ENCODE peak calls at places on chromosomes 5 and 9, in nine cellular contexts. I is EL; Q is uterus; X is activated T-helper 9 cell treated with anti-CD3 and anti-CD28 coated beads, Interleukin-2, amount 50 U/mL, for 16 hours; C is small intestine; O is stimulated activated CD4-positive, alpha-beta T cell treated with anti-CD3 and anti-CD28 coated beads, Interleukin-15, amount 100 ng/mL, for 1 hour; L is Karpas-422; K is H7; V is CD8-positive, alpha-beta memory T cell. Z is an unnamed sample.

GRCh38 chr5:75348241-75348640 is 11.2 kb downstream of the HMGCR start:
- DNase-seq in I (peak; percentile 42), Q (no peak), X (no peak), C (no peak), O (no peak), L (no peak), K (no peak), V (no peak), Z (no peak)

GRCh38 chr9:122197882-122198281 is 30.9 kb downstream of the LHX6 start:
- DNase-seq in I (no peak), Q (no peak), X (no peak), C (no peak), O (no peak), L (no peak), K (no peak), V (no peak), Z (no peak)

GRCh38 chr9:125460883-125461475 is 199.4 kb downstream of the GAPVD1 start:
- DNase-seq in I (peak; percentile 32), Q (peak; percentile 81), X (no peak), C (no peak), O (no peak), L (no peak), K (no peak), V (no peak), Z (no peak)

GRCh38 chr5:103743455-103743854 is 180.9 kb upstream of the NUDT12 start:
- DNase-seq in I (no peak), Q (no peak), X (no peak), C (no peak), O (no peak), L (no peak), K (no peak), V (no peak), Z (no peak)

GRCh38 chr9:2289234-2289755 is 274.1 kb downstream of the SMARCA2 start:
- DNase-seq in I (no peak), Q (no peak), X (no peak), C (no peak), O (no peak), L (peak; percentile 86), K (no peak), V (no peak), Z (no peak)

GRCh38 chr9:19969721-19970120 is 180.9 kb upstream of the SLC24A2 start:
- DNase-seq in I (no peak), Q (no peak), X (no peak), C (no peak), O (no peak), L (no peak), K (no peak), V (no peak), Z (no peak)

GRCh38 chr5:122053181-122054109 is 24.6 kb downstream of the LOX start:
- DNase-seq in I (no peak), Q (peak; percentile 31), X (no peak), C (no peak), O (no peak), L (no peak), K (no peak), V (no peak), Z (no peak)

GRCh38 chr5:158435161-158435616 is 576.2 kb upstream of the CLINT1 start:
- DNase-seq in I (peak; percentile 53), Q (no peak), X (no peak), C (no peak), O (no peak), L (peak; percentile 31), K (no peak), V (no peak), Z (no peak)

GRCh38 chr9:3058409-3058808 is 214.5 kb upstream of the PUM3 start:
- DNase-seq in I (no peak), Q (no peak), X (no peak), C (no peak), O (no peak), L (no peak), K (no peak), V (no peak), Z (no peak)

GRCh38 chr5:111197523-111197922 is 26.7 kb upstream of the CAMK4 start:
- DNase-seq in I (peak; percentile 13), Q (no peak), X (no peak), C (peak; percentile 18), O (no peak), L (no peak), K (no peak), V (no peak), Z (no peak)

GRCh38 chr9:114072181-114073140 is 5.6 kb downstream of the AMBP start:
- DNase-seq in I (no peak), Q (peak; percentile 33), X (no peak), C (no peak), O (no peak), L (no peak), K (peak; percentile 63), V (no peak), Z (no peak)

GRCh38 chr9:118961857-118962256 is 407.4 kb downstream of the BRINP1 start:
- DNase-seq in I (peak; percentile 86), Q (no peak), X (no peak), C (peak; percentile 0), O (no peak), L (no peak), K (peak; percentile 3), V (no peak), Z (no peak)

GRCh38 chr9:137318976-137319375 is 16.9 kb upstream of the NRARP start:
- DNase-seq in I (no peak), Q (peak; percentile 31), X (no peak), C (no peak), O (no peak), L (no peak), K (peak; percentile 89), V (no peak), Z (no peak)

GRCh38 chr9:137486545-137487453 is 27.7 kb upstream of the NSMF start:
- DNase-seq in I (no peak), Q (no peak), X (no peak), C (no peak), O (no peak), L (no peak), K (peak; percentile 62), V (no peak), Z (no peak)

GRCh38 chr5:127961764-127962148 is 121.8 kb upstream of the SLC12A2 start:
- DNase-seq in I (no peak), Q (no peak), X (no peak), C (peak; percentile 81), O (no peak), L (no peak), K (no peak), V (no peak), Z (no peak)

GRCh38 chr9:130453487-130453886 is 8.7 kb downstream of the ASS1 start:
- DNase-seq in I (peak; percentile 21), Q (peak; percentile 63), X (no peak), C (peak; percentile 55), O (no peak), L (no peak), K (no peak), V (no peak), Z (no peak)

GRCh38 chr5:137710086-137710485 is 25.8 kb downstream of the KLHL3 start:
- DNase-seq in I (peak; percentile 32), Q (no peak), X (no peak), C (no peak), O (no peak), L (no peak), K (no peak), V (no peak), Z (no peak)

GRCh38 chr5:82277613-82277986 is 554 bp downstream of the RPS23 start:
- DNase-seq in I (peak; percentile 10), Q (no peak), X (no peak), C (no peak), O (no peak), L (peak; percentile 64), K (no peak), V (no peak), Z (no peak)

GRCh38 chr9:129776566-129776937 is 23.7 kb upstream of the PTGES start:
- DNase-seq in I (no peak), Q (peak; percentile 20), X (no peak), C (no peak), O (no peak), L (peak; percentile 9), K (no peak), V (no peak), Z (no peak)

GRCh38 chr5:137647401-137647800 is 88.5 kb downstream of the KLHL3 start:
- DNase-seq in I (no peak), Q (no peak), X (no peak), C (no peak), O (no peak), L (no peak), K (no peak), V (no peak), Z (no peak)

GRCh38 chr9:346114-346513 is 131.4 kb downstream of the DOCK8 start:
- DNase-seq in I (no peak), Q (no peak), X (no peak), C (no peak), O (no peak), L (no peak), K (no peak), V (no peak), Z (no peak)

GRCh38 chr5:89073045-89073444 is 190.1 kb upstream of the MEF2C start:
- DNase-seq in I (no peak), Q (no peak), X (no peak), C (no peak), O (no peak), L (no peak), K (no peak), V (no peak), Z (no peak)

GRCh38 chr5:168057905-168058304 is 233.5 kb upstream of the WWC1 start:
- DNase-seq in I (no peak), Q (no peak), X (no peak), C (no peak), O (no peak), L (no peak), K (no peak), V (no peak), Z (no peak)

GRCh38 chr9:124770359-124771020 is 621 bp downstream of the NR6A1 start:
- DNase-seq in I (no peak), Q (no peak), X (no peak), C (peak; percentile 56), O (peak; percentile 3), L (no peak), K (peak; percentile 93), V (peak; percentile 58), Z (no peak)

GRCh38 chr5:78327761-78328510 is 32.5 kb upstream of the SCAMP1 start:
- DNase-seq in I (no peak), Q (no peak), X (no peak), C (no peak), O (no peak), L (no peak), K (no peak), V (no peak), Z (no peak)

GRCh38 chr5:72206160-72206559 is 98.9 kb downstream of the MAP1B start:
- DNase-seq in I (no peak), Q (no peak), X (no peak), C (no peak), O (no peak), L (no peak), K (no peak), V (no peak), Z (no peak)

GRCh38 chr5:124912653-124913328 is 166.4 kb upstream of the ZNF608 start:
- DNase-seq in I (no peak), Q (no peak), X (no peak), C (no peak), O (no peak), L (no peak), K (no peak), V (no peak), Z (no peak)

GRCh38 chr9:91836515-91836914 is 113.5 kb downstream of the ROR2 start:
- DNase-seq in I (no peak), Q (no peak), X (no peak), C (no peak), O (no peak), L (no peak), K (peak; percentile 67), V (no peak), Z (no peak)

GRCh38 chr5:149429839-149430721 is 51.0 kb upstream of the IL17B start:
- DNase-seq in I (no peak), Q (peak; percentile 82), X (no peak), C (no peak), O (no peak), L (no peak), K (peak; percentile 80), V (no peak), Z (peak; percentile 24)

GRCh38 chr9:124452326-124452725 is 2.1 kb downstream of the ADGRD2 start:
- DNase-seq in I (no peak), Q (no peak), X (no peak), C (no peak), O (no peak), L (no peak), K (peak; percentile 50), V (no peak), Z (no peak)

GRCh38 chr5:95864944-95865504 is 42.5 kb upstream of the GLRX start:
- DNase-seq in I (no peak), Q (no peak), X (no peak), C (peak; percentile 91), O (no peak), L (no peak), K (no peak), V (no peak), Z (no peak)